ENCODE peak calls at places on chromosome 20, in nine cellular contexts. F is substantia nigra; V is astrocyte of the spinal cord; X is CD4-positive, CD25-positive, alpha-beta regulatory T cell; W is GM06990; Q is naive B cell; H is effector memory CD4-positive, alpha-beta T cell; O is stimulated activated CD8-positive, alpha-beta memory T cell treated with anti-CD3 and anti-CD28 coated beads, Interleukin-4, amount 100 ng/mL, for 48 hours; P is psoas muscle. M is an unnamed sample.

GRCh38 chr20:59728722-59729430 is 124.5 kb downstream of the PHACTR3 start:
- DNase-seq in F (no peak), V (no peak), X (no peak), W (no peak), Q (no peak), H (no peak), O (no peak), P (no peak), M (no peak)

GRCh38 chr20:10447028-10447427 is 11.9 kb downstream of the SLX4IP start:
- DNase-seq in F (no peak), V (peak), X (peak), W (peak), Q (no peak), H (peak), O (peak), P (no peak), M (peak)

GRCh38 chr20:37334450-37334849 is 11.5 kb upstream of the SRC start:
- DNase-seq in F (no peak), V (no peak), X (no peak), W (no peak), Q (no peak), H (no peak), O (no peak), P (no peak), M (no peak)

GRCh38 chr20:18979132-18979531 is 165.5 kb downstream of the SCP2D1 start:
- DNase-seq in F (no peak), V (no peak), X (no peak), W (no peak), Q (no peak), H (no peak), O (no peak), P (no peak), M (no peak)

GRCh38 chr20:33539129-33539528 is 49.2 kb downstream of the CBFA2T2 start:
- DNase-seq in F (no peak), V (no peak), X (no peak), W (no peak), Q (no peak), H (no peak), O (no peak), P (no peak), M (no peak)

GRCh38 chr20:23419995-23420901 is 1.0 kb downstream of the NAPB start:
- DNase-seq in F (no peak), V (peak), X (peak), W (peak), Q (peak), H (peak), O (peak), P (peak), M (peak)

GRCh38 chr20:38184098-38184497 is 19.0 kb upstream of the TGM2 start:
- DNase-seq in F (no peak), V (no peak), X (no peak), W (no peak), Q (no peak), H (no peak), O (no peak), P (no peak), M (no peak)

GRCh38 chr20:59823030-59823423 is 110.4 kb downstream of the SYCP2 start:
- DNase-seq in F (no peak), V (no peak), X (no peak), W (no peak), Q (no peak), H (no peak), O (peak), P (no peak), M (no peak)

GRCh38 chr20:63280929-63281545 is 8.4 kb downstream of the ARFGAP1 start:
- DNase-seq in F (no peak), V (no peak), X (no peak), W (no peak), Q (no peak), H (no peak), O (no peak), P (no peak), M (no peak)

M was measured in activated T-helper 1 cell treated with Interleukin-2 at 50 U/mL for 16 hours.